ENCODE peak calls at places on chromosomes 7 and 10, in four cellular contexts. A is A549, W is H1, I is HepG2. B is an unnamed sample.

GRCh38 chr7:75656740-75657139 is 82.0 kb downstream of the HIP1 start:
- DNase-seq in A (no peak), I (no peak), W (no peak), B (no peak)

GRCh38 chr10:115854740-115855435 is 418.1 kb downstream of the GFRA1 start:
- DNase-seq in W (no peak), I (no peak), A (no peak), B (no peak)

GRCh38 chr7:137282043-137282442 is 61.5 kb downstream of the PTN start:
- DNase-seq in A (no peak), W (no peak), I (no peak), B (no peak)

GRCh38 chr10:110432084-110432483 is 65.6 kb upstream of the DUSP5 start:
- DNase-seq in I (no peak), W (no peak), A (no peak), B (no peak)

GRCh38 chr10:111243126-111243525 is 166.3 kb downstream of the ADRA2A start:
- DNase-seq in A (no peak), I (no peak), W (no peak), B (no peak)

GRCh38 chr7:122100021-122100420 is 44.0 kb downstream of the AASS start:
- DNase-seq in A (no peak), I (no peak), W (no peak), B (no peak)

GRCh38 chr7:116809636-116810266 is 52.6 kb upstream of the CAPZA2 start:
- DNase-seq in W (no peak), I (peak), A (no peak), B (peak)

GRCh38 chr10:98790817-98791216 is 344.1 kb upstream of the HPS1 start:
- DNase-seq in W (no peak), A (peak), I (no peak), B (peak)

GRCh38 chr10:10687751-10688150 is 329.9 kb upstream of the CELF2 start:
- DNase-seq in A (no peak), W (no peak), I (no peak), B (no peak)

GRCh38 chr10:126203746-126204145 is 184.5 kb downstream of the ADAM12 start:
- DNase-seq in I (no peak), W (no peak), A (no peak), B (no peak)

GRCh38 chr7:157043745-157044144 is 33.3 kb upstream of the MNX1 start:
- DNase-seq in A (no peak), I (no peak), W (no peak), B (no peak)

GRCh38 chr7:159066816-159067601 is 77.7 kb downstream of the VIPR2 start:
- DNase-seq in I (no peak), A (no peak), W (no peak), B (no peak)

GRCh38 chr10:105023706-105024105 is 382.6 kb downstream of the SORCS3 start:
- DNase-seq in W (no peak), I (no peak), A (no peak), B (no peak)

GRCh38 chr10:4804505-4804904 is 21.5 kb upstream of the AKR1E2 start:
- DNase-seq in A (no peak), I (no peak), W (no peak), B (no peak)

GRCh38 chr7:158270856-158271413 is 316.7 kb downstream of the PTPRN2 start:
- DNase-seq in A (no peak), W (no peak), I (no peak), B (no peak)

GRCh38 chr10:47402681-47403301 is 18.7 kb upstream of the ZNF488 start:
- DNase-seq in A (peak), I (peak), W (peak), B (no peak)

GRCh38 chr10:43863859-43864591 is 215.3 kb upstream of the ZNF32 start:
- DNase-seq in A (no peak), I (peak), W (no peak), B (no peak)

GRCh38 chr10:133007360-133007858 is 65.0 kb upstream of the CFAP46 start:
- DNase-seq in I (no peak), A (no peak), W (no peak), B (no peak)

GRCh38 chr7:99752354-99752753 is 17.4 kb upstream of the CYP3A7 start:
- DNase-seq in W (no peak), A (no peak), I (no peak), B (no peak)

GRCh38 chr7:27873981-27874957 is 134.3 kb downstream of the TAX1BP1 start:
- DNase-seq in I (no peak), W (no peak), A (no peak), B (no peak)

GRCh38 chr10:112701528-112702295 is 248.3 kb upstream of the TCF7L2 start:
- DNase-seq in W (no peak), A (no peak), I (peak), B (no peak)

GRCh38 chr10:4170633-4171314 is 385.8 kb upstream of the KLF6 start:
- DNase-seq in W (no peak), A (no peak), I (no peak), B (no peak)

GRCh38 chr7:15015545-15016314 is 113.2 kb upstream of the DGKB start:
- DNase-seq in W (peak), I (peak), A (peak), B (peak)
- TF ChIP-seq MAFK in W (no peak), I (no peak), A (no peak), B (no peak)

GRCh38 chr10:44948713-44949112 is 10.9 kb upstream of the RASSF4 start:
- DNase-seq in W (no peak), I (no peak), A (no peak), B (no peak)

GRCh38 chr10:44947356-44948152 is 12.0 kb upstream of the RASSF4 start:
- DNase-seq in I (no peak), W (no peak), A (no peak), B (no peak)

GRCh38 chr10:44949127-44949802 is 10.3 kb upstream of the RASSF4 start:
- DNase-seq in W (no peak), I (no peak), A (no peak), B (no peak)

GRCh38 chr10:44944354-44944753 is 15.2 kb upstream of the RASSF4 start:
- DNase-seq in A (no peak), I (no peak), W (no peak), B (no peak)

DNA sequence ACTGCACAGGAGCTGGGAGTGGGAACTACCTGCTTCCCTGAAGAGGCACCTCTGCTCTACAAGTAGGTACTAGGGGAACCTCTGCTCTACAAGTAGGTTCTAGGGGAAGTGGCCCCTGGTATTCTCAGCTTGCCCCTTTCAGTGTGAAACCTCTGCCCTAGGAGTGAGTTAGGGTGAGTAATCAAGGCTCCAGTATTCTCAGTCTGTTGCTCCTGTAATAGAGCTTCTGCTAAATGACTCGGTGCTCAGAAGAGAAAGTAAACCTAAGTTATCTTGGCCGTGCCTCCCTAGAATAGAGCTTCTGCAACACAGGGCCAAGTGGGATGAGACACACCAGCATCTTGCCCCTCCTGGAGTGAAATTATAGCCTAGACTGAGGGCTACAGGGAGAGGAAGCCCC is 13.4 kb upstream of the RASSF4 start:
- DNase-seq in A (no peak), W (no peak), I (no peak), B (no peak)
- TF ChIP-seq MAX in A (no peak), W (no peak), I (no peak), B (no peak)

GRCh38 chr7:7446616-7447015 is 89.1 kb downstream of the COL28A1 start:
- DNase-seq in I (no peak), A (no peak), W (no peak), B (no peak)
- TF ChIP-seq MAFK in I (no peak), A (no peak), W (no peak), B (no peak)

GRCh38 chr7:2508327-2509231 is 11.0 kb upstream of the LFNG start:
- DNase-seq in W (no peak), I (no peak), A (no peak), B (peak)

GRCh38 chr7:2510909-2511768 is 8.4 kb upstream of the LFNG start:
- DNase-seq in W (no peak), A (no peak), I (peak), B (no peak)

GRCh38 chr7:2509298-2509906 is 10.2 kb upstream of the LFNG start:
- DNase-seq in A (no peak), W (no peak), I (no peak), B (no peak)

GRCh38 chr7:2511769-2512168 is 7.8 kb upstream of the LFNG start:
- DNase-seq in I (no peak), W (no peak), A (no peak), B (no peak)

DNA sequence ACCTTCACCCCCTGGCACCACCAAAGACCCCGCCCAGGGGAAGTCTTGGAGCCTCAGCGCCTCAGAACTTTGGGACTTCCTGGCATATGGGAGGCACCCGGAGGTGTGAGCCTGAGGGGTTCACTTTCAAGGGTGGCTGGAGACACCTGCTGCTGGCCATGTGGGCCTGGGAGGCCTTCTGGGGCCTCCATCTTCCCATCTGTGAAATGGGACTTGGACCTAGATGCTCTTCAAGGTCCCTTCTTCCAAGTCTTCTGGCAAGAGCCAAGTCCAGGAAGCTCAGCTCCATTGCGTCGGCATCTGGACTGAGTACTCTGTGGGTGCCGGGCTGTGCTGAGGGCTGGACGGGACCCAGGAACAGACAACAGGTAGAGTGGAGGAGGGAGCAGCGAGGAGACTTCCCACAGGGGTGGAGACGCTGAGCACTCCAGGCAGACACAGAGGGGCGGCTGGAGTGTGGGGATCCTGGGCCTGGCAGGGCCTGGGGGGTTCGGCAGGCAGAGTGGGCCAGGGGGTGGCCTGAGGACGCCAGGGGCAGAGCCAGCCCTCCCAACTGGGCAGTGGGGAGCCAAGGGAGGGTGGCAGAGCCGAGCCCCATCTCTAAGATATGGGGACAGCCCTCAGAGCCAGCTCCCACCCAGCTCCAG is 9.3 kb upstream of the LFNG start:
- DNase-seq in I (no peak), W (no peak), A (no peak), B (no peak)
- TF ChIP-seq MAX in I (no peak), W (no peak), A (no peak), B (no peak)

B was measured in K562.